ENCODE peak calls at places on chromosomes 11 and 22, in four cellular contexts. W, S, E and V are unnamed samples.

GRCh38 chr11:123072762-123073161 is 10.8 kb upstream of the HSPA8 start:
- DNase-seq in W (no peak), S (no peak), E (no peak), V (no peak)

GRCh38 chr11:17683378-17684161 is 35.8 kb upstream of the MYOD1 start:
- DNase-seq in W (no peak), S (no peak), E (peak), V (peak)

GRCh38 chr11:59000007-59000406 is 60.7 kb downstream of the GLYATL1 start:
- DNase-seq in S (no peak), W (no peak), E (no peak), V (peak)

GRCh38 chr11:111846640-111847039 is 24.7 kb downstream of the ALG9 start:
- DNase-seq in E (peak), W (no peak), S (peak), V (peak)

GRCh38 chr11:134120921-134121526 is 52.2 kb downstream of the JAM3 start:
- DNase-seq in W (peak), S (peak), E (peak), V (no peak)

GRCh38 chr11:62680825-62681240 is 2.0 kb upstream of the UBXN1 start:
- DNase-seq in W (peak), S (no peak), E (peak), V (peak)

GRCh38 chr22:44941176-44941575 is 68.6 kb downstream of the PHF21B start:
- DNase-seq in W (no peak), S (no peak), E (no peak), V (no peak)

GRCh38 chr11:109554951-109555350 is 133.0 kb downstream of the C11orf87 start:
- DNase-seq in W (no peak), S (no peak), E (no peak), V (no peak)

GRCh38 chr22:35805466-35805865 is 87.8 kb downstream of the APOL5 start:
- DNase-seq in E (no peak), W (no peak), S (no peak), V (no peak)

GRCh38 chr11:117830072-117830471 is 5.5 kb upstream of the FXYD2 start:
- DNase-seq in S (peak), W (peak), E (no peak), V (no peak)

GRCh38 chr11:78715639-78716311 is 141.1 kb upstream of the NARS2 start:
- DNase-seq in S (no peak), W (no peak), E (peak), V (peak)

GRCh38 chr11:65781962-65782815 is 1.4 kb upstream of the AP5B1 start:
- DNase-seq in W (no peak), E (no peak), S (no peak), V (no peak)

GRCh38 chr11:95734009-95734572 is 55.5 kb downstream of the FAM76B start:
- DNase-seq in W (no peak), E (no peak), S (no peak), V (no peak)

GRCh38 chr22:26377170-26377825 is 51.8 kb upstream of the ASPHD2 start:
- DNase-seq in S (no peak), W (no peak), E (no peak), V (peak)
- TF ChIP-seq POLR2A in S (no peak), W (no peak), E (no peak), V (no peak)

DNA sequence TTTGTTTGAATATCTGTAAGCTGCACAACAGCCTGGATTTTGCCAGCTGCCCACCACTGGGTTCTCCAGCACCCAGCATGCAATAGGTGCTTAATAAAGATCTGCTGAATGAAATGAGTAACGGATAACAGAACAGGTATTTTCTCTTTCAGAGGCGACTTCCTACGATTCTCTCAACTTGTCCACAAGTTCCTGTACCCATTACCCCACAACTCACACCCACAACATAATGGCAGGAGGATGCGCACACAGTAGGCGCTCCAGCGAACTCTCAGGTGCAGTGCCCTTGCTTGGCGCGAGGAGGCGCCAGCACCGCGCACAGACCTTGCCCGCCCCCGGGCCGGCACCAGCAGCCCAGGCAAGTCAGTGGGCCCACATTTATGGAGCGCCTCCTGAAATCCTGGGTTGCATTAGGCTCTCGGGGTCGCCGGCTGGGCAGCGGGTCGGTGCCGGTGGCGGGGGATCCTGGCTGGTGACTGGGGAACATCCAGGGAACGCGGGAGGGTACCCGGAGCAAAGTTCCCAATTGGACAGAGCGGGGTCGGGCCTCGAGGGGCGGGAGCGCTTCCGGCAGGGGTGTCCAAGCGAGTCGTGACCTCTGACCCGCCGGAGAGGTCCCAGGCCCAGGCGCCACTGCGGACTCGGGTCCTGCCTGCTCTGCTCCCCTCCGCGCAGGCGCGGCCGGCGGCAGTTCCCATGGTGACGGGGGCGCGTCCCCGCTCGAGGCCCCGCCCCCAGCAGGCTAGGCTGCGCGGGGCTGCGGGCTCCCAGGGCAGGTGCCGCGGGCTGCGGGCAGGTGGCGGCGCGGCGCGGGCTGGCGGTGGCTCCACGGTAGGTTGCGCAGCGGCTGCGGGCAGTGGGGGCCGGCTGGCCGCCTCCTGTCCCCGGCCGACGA is at the start of gene KIAA1671:
- DNase-seq in S (peak), W (peak), E (peak), V (peak)
- TF ChIP-seq POLR2A in S (peak), W (peak), E (no peak), V (no peak)

DNA sequence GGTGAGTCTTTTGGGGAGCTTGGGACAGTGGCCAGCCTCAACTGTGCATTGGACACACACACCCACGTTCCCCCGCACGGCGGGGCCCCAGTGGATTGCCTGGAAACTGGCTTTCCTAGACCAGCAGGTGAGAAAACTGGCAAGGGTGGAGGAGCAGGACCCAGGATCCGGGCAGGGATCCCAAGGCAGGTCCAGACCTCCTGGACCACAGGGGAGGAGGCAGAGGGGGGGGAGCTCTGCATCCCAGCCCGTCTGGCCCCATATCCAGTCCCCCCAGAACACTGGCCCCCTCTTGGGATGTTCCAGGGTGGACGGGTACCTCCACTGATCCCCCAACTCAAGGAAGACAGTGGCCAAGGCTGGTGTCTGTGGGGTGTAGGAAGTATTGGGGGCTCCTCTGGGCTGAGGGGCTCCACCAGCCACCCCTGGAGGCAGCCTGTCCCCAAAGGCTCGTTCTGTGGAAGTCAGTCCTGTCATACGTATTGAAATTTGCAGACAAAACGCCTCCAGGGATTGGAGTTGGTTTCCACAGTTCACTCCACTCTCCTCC is 89.3 kb upstream of the LINC01488 start:
- DNase-seq in S (no peak), W (no peak), E (no peak), V (no peak)
- TF ChIP-seq POLR2A in S (no peak), W (no peak), E (no peak), V (no peak)

GRCh38 chr11:129279326-129280026 is 87.4 kb upstream of the ARHGAP32 start:
- DNase-seq in S (peak), W (peak), E (peak), V (peak)
- TF ChIP-seq POLR2A in S (peak), W (peak), E (no peak), V (no peak)

GRCh38 chr11:12276356-12276755 is 101.0 kb upstream of the PARVA start:
- DNase-seq in W (no peak), S (no peak), E (no peak), V (no peak)
- TF ChIP-seq POLR2A in W (no peak), S (no peak), E (no peak), V (no peak)

DNA sequence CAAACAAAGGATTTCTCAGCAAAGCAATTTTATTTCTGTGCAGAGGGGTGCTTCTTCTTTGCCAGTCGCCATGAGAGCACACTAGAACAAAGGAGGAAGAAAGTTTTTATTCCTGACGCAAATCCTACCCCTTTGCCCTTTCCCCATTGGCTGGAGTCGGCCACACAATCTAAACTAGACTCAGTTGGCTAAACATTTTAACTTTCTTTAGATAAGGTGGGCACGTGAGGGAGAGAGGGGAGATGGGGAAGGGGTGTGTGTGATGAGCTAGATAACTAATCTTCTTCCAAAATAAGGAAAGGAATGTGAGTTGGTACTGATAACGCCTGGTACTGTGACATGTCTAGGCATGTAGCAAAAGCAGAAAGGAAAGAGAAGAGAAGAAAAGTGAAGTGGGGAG is 626 bp downstream of the TRIM22 start:
- DNase-seq in S (no peak), E (peak), W (no peak), V (no peak)
- TF ChIP-seq POLR2A in S (peak), E (peak), W (no peak), V (no peak)

GRCh38 chr11:203945-204586 is 3.1 kb downstream of the BET1L start:
- DNase-seq in E (no peak), W (no peak), S (no peak), V (no peak)

GRCh38 chr11:204587-205109 is 2.6 kb downstream of the BET1L start:
- DNase-seq in E (no peak), W (no peak), S (no peak), V (no peak)

GRCh38 chr11:201936-202335 is 5.3 kb downstream of the BET1L start:
- DNase-seq in W (no peak), E (no peak), S (no peak), V (peak)

GRCh38 chr11:202490-202889 is 4.7 kb downstream of the BET1L start:
- DNase-seq in E (no peak), W (no peak), S (no peak), V (no peak)

GRCh38 chr11:203056-203944 is 3.9 kb downstream of the BET1L start:
- DNase-seq in W (no peak), E (no peak), S (no peak), V (no peak)
- TF ChIP-seq POLR2A in W (no peak), E (no peak), S (no peak), V (no peak)

DNA sequence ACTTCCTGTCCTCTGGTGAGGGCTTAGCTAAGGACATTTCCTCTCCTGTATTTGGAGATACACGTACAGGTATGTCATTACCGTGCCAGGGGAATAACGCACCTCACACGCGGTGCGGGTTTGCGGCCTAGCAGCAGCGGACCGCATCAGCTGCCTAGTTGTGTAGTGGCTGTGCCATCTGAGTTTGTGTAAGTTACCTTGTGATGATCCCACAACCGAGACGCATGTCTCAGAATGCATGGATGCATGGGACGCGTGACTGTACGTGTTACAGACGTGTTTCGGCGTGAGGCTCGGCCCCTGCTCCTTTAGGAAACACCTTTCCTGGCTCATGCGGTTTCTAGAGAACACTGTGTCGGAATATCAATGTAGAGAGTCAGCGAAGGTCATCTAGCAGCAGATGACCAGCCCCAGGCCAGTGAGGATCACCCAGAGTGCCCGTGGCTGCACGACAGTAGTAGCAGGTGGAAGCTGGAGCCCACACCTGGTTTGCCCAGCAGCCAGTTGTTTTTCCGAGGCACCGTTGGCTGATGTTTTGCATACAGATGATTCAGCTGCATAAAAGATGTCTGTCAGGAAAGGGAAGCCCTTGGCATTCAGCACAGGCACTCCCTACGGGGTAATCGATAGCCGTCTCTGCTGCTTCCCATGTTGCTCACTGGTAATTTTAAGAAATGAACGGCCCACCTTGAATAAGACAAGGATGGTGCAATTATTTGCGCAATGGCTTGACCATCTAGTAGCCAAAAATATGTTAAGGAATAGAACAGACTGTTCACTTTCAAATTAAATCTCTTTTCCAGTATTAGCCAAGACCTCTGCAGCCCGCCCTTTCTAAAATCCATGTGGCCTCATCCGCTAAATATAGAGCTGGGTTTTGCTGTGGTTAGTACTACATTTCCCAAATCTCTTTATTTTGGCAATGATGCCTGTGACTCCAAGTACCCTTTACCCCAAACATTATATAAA is 1.0 kb upstream of the CLTCL1 start:
- DNase-seq in E (no peak), S (peak), W (peak), V (peak)
- TF ChIP-seq POLR2A in E (no peak), S (no peak), W (no peak), V (no peak)

GRCh38 chr22:37686002-37686982 is at the start of gene NOL12:
- DNase-seq in S (peak), E (peak), W (peak), V (peak)
- TF ChIP-seq POLR2A in S (peak), E (peak), W (peak), V (no peak)

GRCh38 chr11:57530596-57531507 is at the start of gene TIMM10:
- DNase-seq in W (peak), S (peak), E (peak), V (peak)
- TF ChIP-seq POLR2A in W (no peak), S (peak), E (peak), V (peak)